ENCODE peak calls at places on chromosomes 11 and 22, in seven cellular contexts. L is gastrocnemius medialis, O is body of pancreas, Y is fibroblast of lung, X is AG10803, Z is cardiac fibroblast, P is BJ. F is an unnamed sample.
A peak's percentile ranks its signal among the peaks of the same experiment; 100 is the strongest.

GRCh38 chr11:27699242-27699925 is 871 bp downstream of the BDNF start:
- DNase-seq in L (no peak), O (peak; percentile 9), Y (peak; percentile 59), X (no peak), Z (peak; percentile 54), P (no peak), F (no peak)

GRCh38 chr11:72141066-72141465 is 5.5 kb downstream of the FOLR3 start:
- DNase-seq in L (no peak), O (no peak), Y (peak; percentile 72), X (peak; percentile 94), Z (peak; percentile 47), P (peak; percentile 88), F (peak; percentile 84)

GRCh38 chr22:23756891-23757290 is 2.7 kb upstream of the VPREB3 start:
- DNase-seq in L (no peak), O (no peak), Y (no peak), X (no peak), Z (no peak), P (no peak), F (no peak)

GRCh38 chr22:23221351-23221804 is 41.1 kb downstream of the BCR start:
- DNase-seq in L (no peak), O (no peak), Y (no peak), X (no peak), Z (no peak), P (no peak), F (no peak)

GRCh38 chr11:18522388-18522787 is 4.4 kb downstream of the TSG101 start:
- DNase-seq in L (no peak), O (no peak), Y (no peak), X (peak; percentile 3), Z (peak; percentile 6), P (no peak), F (no peak)

GRCh38 chr11:66700337-66700736 is 22.6 kb upstream of the RBM4B start:
- DNase-seq in L (no peak), O (no peak), Y (no peak), X (no peak), Z (no peak), P (no peak), F (no peak)

GRCh38 chr11:117010808-117011540 is 87.3 kb downstream of the SIK3 start:
- DNase-seq in L (no peak), O (no peak), Y (peak; percentile 85), X (peak; percentile 97), Z (peak; percentile 90), P (peak; percentile 95), F (peak; percentile 95)

GRCh38 chr11:117520201-117520600 is 192.5 kb downstream of the CEP164 start:
- DNase-seq in L (no peak), O (no peak), Y (no peak), X (peak; percentile 6), Z (peak; percentile 9), P (no peak), F (no peak)

GRCh38 chr11:76074178-76075112 is 131.9 kb downstream of the WNT11 start:
- DNase-seq in L (no peak), O (no peak), Y (no peak), X (peak; percentile 75), Z (peak; percentile 39), P (no peak), F (peak; percentile 14)

GRCh38 chr22:38074181-38075104 is 9.5 kb downstream of the SLC16A8 start:
- DNase-seq in L (no peak), O (no peak), Y (peak; percentile 40), X (peak; percentile 37), Z (peak; percentile 65), P (no peak), F (no peak)

GRCh38 chr11:119284344-119285157 is 32.4 kb downstream of the MCAM start:
- DNase-seq in L (no peak), O (no peak), Y (peak; percentile 63), X (peak; percentile 45), Z (peak; percentile 67), P (no peak), F (peak; percentile 5)

GRCh38 chr11:27972432-27973170 is 135.4 kb downstream of the KIF18A start:
- DNase-seq in L (no peak), O (no peak), Y (no peak), X (peak; percentile 68), Z (no peak), P (no peak), F (no peak)

GRCh38 chr22:46030241-46030880 is 53.4 kb upstream of the WNT7B start:
- DNase-seq in L (no peak), O (peak; percentile 9), Y (no peak), X (no peak), Z (no peak), P (no peak), F (no peak)

GRCh38 chr11:68997124-68997994 is 15.7 kb downstream of the MRGPRF start:
- DNase-seq in L (no peak), O (no peak), Y (no peak), X (no peak), Z (no peak), P (no peak), F (no peak)

GRCh38 chr11:35992551-35992950 is 48.7 kb downstream of the LDLRAD3 start:
- DNase-seq in L (no peak), O (no peak), Y (no peak), X (no peak), Z (no peak), P (no peak), F (no peak)

GRCh38 chr22:42280140-42280539 is 9.7 kb upstream of the TCF20 start:
- DNase-seq in L (no peak), O (no peak), Y (no peak), X (no peak), Z (no peak), P (no peak), F (no peak)

GRCh38 chr11:10885703-10886363 is 28.0 kb upstream of the ZBED5 start:
- DNase-seq in L (no peak), O (no peak), Y (peak; percentile 91), X (no peak), Z (peak; percentile 82), P (no peak), F (no peak)

GRCh38 chr22:24183321-24184031 is 2.2 kb downstream of the SUSD2 start:
- DNase-seq in L (no peak), O (no peak), Y (no peak), X (no peak), Z (no peak), P (no peak), F (no peak)

GRCh38 chr11:133531971-133532651 is at the start of gene OPCML:
- DNase-seq in L (no peak), O (no peak), Y (no peak), X (no peak), Z (no peak), P (no peak), F (no peak)

GRCh38 chr22:18970948-18971315 is 34.8 kb upstream of the PRODH start:
- DNase-seq in L (no peak), O (no peak), Y (no peak), X (no peak), Z (no peak), P (no peak), F (no peak)

GRCh38 chr22:31082606-31083376 is 1.7 kb downstream of the SMTN start:
- DNase-seq in L (no peak), O (peak; percentile 74), Y (peak; percentile 79), X (peak; percentile 76), Z (peak; percentile 79), P (no peak), F (no peak)

GRCh38 chr11:106482920-106483761 is 405.7 kb downstream of the AASDHPPT start:
- DNase-seq in L (no peak), O (no peak), Y (peak; percentile 89), X (peak; percentile 41), Z (peak; percentile 72), P (no peak), F (no peak)

GRCh38 chr11:104876838-104877500 is 21.3 kb downstream of the CASP12 start:
- DNase-seq in L (no peak), O (no peak), Y (no peak), X (no peak), Z (no peak), P (no peak), F (no peak)

GRCh38 chr22:39306456-39307361 is 12.7 kb downstream of the RPL3 start:
- DNase-seq in L (no peak), O (no peak), Y (peak; percentile 18), X (no peak), Z (peak; percentile 23), P (no peak), F (no peak)

GRCh38 chr11:973237-973636 is 47.6 kb downstream of the AP2A2 start:
- DNase-seq in L (no peak), O (no peak), Y (no peak), X (no peak), Z (no peak), P (no peak), F (no peak)
- TF ChIP-seq CTCF in L (no peak), O (no peak), Y (no peak), X (no peak), Z (no peak), P (no peak), F (no peak)

GRCh38 chr11:59545179-59546020 is 34.1 kb downstream of the OR4D9 start:
- DNase-seq in L (no peak), O (no peak), Y (peak; percentile 73), X (no peak), Z (peak; percentile 84), P (no peak), F (no peak)
- H3K4me3 ChIP-seq in L (no peak overlapping the region), O (no peak overlapping the region), Y (no peak overlapping the region), X (no peak overlapping the region), Z (no peak overlapping the region), P (no peak overlapping the region), F (no peak overlapping the region)

GRCh38 chr11:77094841-77095365 is 7.7 kb upstream of the OMP start:
- DNase-seq in L (no peak), O (peak; percentile 8), Y (no peak), X (no peak), Z (no peak), P (no peak), F (no peak)
- TF ChIP-seq CTCF in L (no peak), O (no peak), Y (no peak), X (no peak), Z (no peak), P (no peak), F (no peak)

DNA sequence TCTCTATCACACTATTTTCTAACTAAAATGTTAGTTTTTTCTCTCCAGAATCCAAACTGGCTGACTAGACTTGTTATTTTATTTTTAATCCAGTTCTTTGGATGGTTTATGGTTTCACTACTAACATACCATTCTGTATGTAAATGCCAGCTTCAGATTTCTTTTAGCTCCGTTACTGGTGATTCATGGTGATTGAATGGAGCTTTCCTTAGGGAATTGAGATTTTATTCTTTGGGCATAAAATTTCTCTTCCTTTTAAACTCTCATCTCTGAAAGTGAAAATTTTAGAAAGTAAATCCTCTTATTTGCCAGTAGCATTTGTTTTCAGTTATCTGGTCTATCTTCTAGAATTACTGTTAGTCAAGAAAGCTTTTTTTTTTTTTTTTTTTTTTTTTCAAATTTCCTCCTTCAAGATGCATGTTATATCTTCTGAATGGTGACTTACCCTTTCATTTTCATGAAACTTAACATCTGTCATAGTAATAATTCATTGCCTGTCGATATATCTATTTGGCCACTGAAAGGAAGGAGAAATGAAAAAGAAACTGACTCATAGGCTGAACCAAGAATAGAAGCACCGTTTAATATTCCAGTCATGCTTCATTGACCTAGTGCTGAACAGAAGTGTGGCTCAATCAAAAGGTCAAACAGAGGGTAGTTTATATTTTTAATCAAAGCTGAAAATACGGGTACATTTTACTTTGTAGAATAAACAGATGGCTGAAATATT is 6.4 kb downstream of the ENDOD1 start:
- DNase-seq in L (no peak), O (no peak), Y (peak; percentile 60), X (peak; percentile 62), Z (peak; percentile 60), P (no peak), F (no peak)
- H3K4me3 ChIP-seq in L (no peak overlapping the region), O (no peak overlapping the region), Y (no peak overlapping the region), X (no peak overlapping the region), Z (no peak overlapping the region), P (no peak overlapping the region), F (no peak overlapping the region)

GRCh38 chr11:128484172-128484571 is 103.2 kb downstream of the ETS1 start:
- DNase-seq in L (no peak), O (no peak), Y (no peak), X (no peak), Z (no peak), P (no peak), F (no peak)
- TF ChIP-seq CTCF in L (peak; percentile 8), O (peak; percentile 37), Y (no peak), X (no peak), Z (no peak), P (no peak), F (peak; percentile 22)